ENCODE peak calls at places on chromosomes 12 and 14, in eight cellular contexts. One of them, this sample, is unnamed.

GRCh38 chr14:65745396-65746190 is 333.1 kb downstream of the FUT8 start:
- DNase-seq in keratinocyte: no peak
- DNase-seq in neuronal stem cell: no peak
- DNase-seq in GM23338: peak
- DNase-seq in H9: no peak
- DNase-seq in GM23248: no peak
- DNase-seq in fibroblast of lung: peak
- DNase-seq in hepatocyte: no peak
- DNase-seq in this sample: no peak

GRCh38 chr14:93133476-93133875 is 17.8 kb upstream of the ITPK1 start:
- DNase-seq in neuronal stem cell: no peak
- DNase-seq in GM23248: peak
- DNase-seq in GM23338: no peak
- DNase-seq in keratinocyte: no peak
- DNase-seq in fibroblast of lung: no peak
- DNase-seq in hepatocyte: peak
- DNase-seq in H9: no peak
- DNase-seq in this sample: no peak

GRCh38 chr14:95683793-95684192 is 2.4 kb upstream of the TCL1B start:
- DNase-seq in fibroblast of lung: no peak
- DNase-seq in hepatocyte: peak
- DNase-seq in H9: peak
- DNase-seq in neuronal stem cell: no peak
- DNase-seq in GM23338: peak
- DNase-seq in keratinocyte: no peak
- DNase-seq in GM23248: peak
- DNase-seq in this sample: no peak

GRCh38 chr12:131085816-131086591 is 132.3 kb downstream of the ADGRD1 start:
- DNase-seq in hepatocyte: no peak
- DNase-seq in GM23248: no peak
- DNase-seq in H9: no peak
- DNase-seq in fibroblast of lung: no peak
- DNase-seq in neuronal stem cell: no peak
- DNase-seq in GM23338: no peak
- DNase-seq in keratinocyte: no peak
- DNase-seq in this sample: no peak

GRCh38 chr12:43766291-43766690 is 7.5 kb downstream of the IRAK4 start:
- DNase-seq in H9: no peak
- DNase-seq in GM23248: peak
- DNase-seq in GM23338: no peak
- DNase-seq in hepatocyte: no peak
- DNase-seq in neuronal stem cell: no peak
- DNase-seq in keratinocyte: no peak
- DNase-seq in fibroblast of lung: peak
- DNase-seq in this sample: no peak

GRCh38 chr12:92928431-92928961 is 599 bp downstream of the EEA1 start:
- DNase-seq in H9: no peak
- DNase-seq in GM23248: peak
- DNase-seq in hepatocyte: peak
- DNase-seq in neuronal stem cell: no peak
- DNase-seq in fibroblast of lung: peak
- DNase-seq in GM23338: no peak
- DNase-seq in keratinocyte: no peak
- DNase-seq in this sample: peak

GRCh38 chr14:20799955-20800544 is 2.6 kb downstream of the RNASE1 start:
- DNase-seq in GM23248: no peak
- DNase-seq in GM23338: peak
- DNase-seq in H9: no peak
- DNase-seq in hepatocyte: peak
- DNase-seq in keratinocyte: no peak
- DNase-seq in neuronal stem cell: no peak
- DNase-seq in fibroblast of lung: no peak
- DNase-seq in this sample: peak

GRCh38 chr12:75814856-75815754 is 216.5 kb downstream of the PHLDA1 start:
- DNase-seq in GM23248: peak
- DNase-seq in GM23338: no peak
- DNase-seq in hepatocyte: peak
- DNase-seq in neuronal stem cell: no peak
- DNase-seq in fibroblast of lung: peak
- DNase-seq in keratinocyte: peak
- DNase-seq in H9: no peak
- DNase-seq in this sample: peak

GRCh38 chr12:15996254-15996653 is 85.1 kb downstream of the DERA start:
- DNase-seq in H9: peak
- DNase-seq in neuronal stem cell: no peak
- DNase-seq in GM23338: peak
- DNase-seq in hepatocyte: peak
- DNase-seq in GM23248: peak
- DNase-seq in fibroblast of lung: peak
- DNase-seq in keratinocyte: no peak
- DNase-seq in this sample: peak

GRCh38 chr12:102429755-102430154 is 50.6 kb downstream of the IGF1 start:
- DNase-seq in keratinocyte: no peak
- DNase-seq in hepatocyte: no peak
- DNase-seq in GM23248: no peak
- DNase-seq in H9: no peak
- DNase-seq in GM23338: no peak
- DNase-seq in neuronal stem cell: no peak
- DNase-seq in fibroblast of lung: no peak
- DNase-seq in this sample: no peak

GRCh38 chr12:102435827-102436436 is 44.4 kb downstream of the IGF1 start:
- DNase-seq in H9: no peak
- DNase-seq in keratinocyte: no peak
- DNase-seq in neuronal stem cell: no peak
- DNase-seq in GM23338: no peak
- DNase-seq in GM23248: no peak
- DNase-seq in hepatocyte: no peak
- DNase-seq in fibroblast of lung: no peak
- DNase-seq in this sample: no peak

GRCh38 chr12:102436867-102437266 is 43.5 kb downstream of the IGF1 start:
- DNase-seq in GM23248: no peak
- DNase-seq in hepatocyte: no peak
- DNase-seq in H9: no peak
- DNase-seq in keratinocyte: no peak
- DNase-seq in neuronal stem cell: no peak
- DNase-seq in GM23338: no peak
- DNase-seq in fibroblast of lung: no peak
- DNase-seq in this sample: peak

GRCh38 chr12:102430661-102431060 is 49.7 kb downstream of the IGF1 start:
- DNase-seq in GM23338: no peak
- DNase-seq in GM23248: peak
- DNase-seq in neuronal stem cell: no peak
- DNase-seq in hepatocyte: no peak
- DNase-seq in fibroblast of lung: peak
- DNase-seq in keratinocyte: no peak
- DNase-seq in H9: no peak
- DNase-seq in this sample: no peak

GRCh38 chr12:102433304-102433703 is 47.1 kb downstream of the IGF1 start:
- DNase-seq in GM23248: peak
- DNase-seq in GM23338: no peak
- DNase-seq in H9: no peak
- DNase-seq in hepatocyte: no peak
- DNase-seq in keratinocyte: no peak
- DNase-seq in fibroblast of lung: peak
- DNase-seq in neuronal stem cell: no peak
- DNase-seq in this sample: peak
- H2AFZ ChIP-seq in GM23248: no peak
- H2AFZ ChIP-seq in GM23338: no peak
- H2AFZ ChIP-seq in H9: no peak
- H2AFZ ChIP-seq in hepatocyte: no peak
- H2AFZ ChIP-seq in keratinocyte: no peak
- H2AFZ ChIP-seq in fibroblast of lung: peak
- H2AFZ ChIP-seq in neuronal stem cell: no peak
- H2AFZ ChIP-seq in this sample: no peak

DNA sequence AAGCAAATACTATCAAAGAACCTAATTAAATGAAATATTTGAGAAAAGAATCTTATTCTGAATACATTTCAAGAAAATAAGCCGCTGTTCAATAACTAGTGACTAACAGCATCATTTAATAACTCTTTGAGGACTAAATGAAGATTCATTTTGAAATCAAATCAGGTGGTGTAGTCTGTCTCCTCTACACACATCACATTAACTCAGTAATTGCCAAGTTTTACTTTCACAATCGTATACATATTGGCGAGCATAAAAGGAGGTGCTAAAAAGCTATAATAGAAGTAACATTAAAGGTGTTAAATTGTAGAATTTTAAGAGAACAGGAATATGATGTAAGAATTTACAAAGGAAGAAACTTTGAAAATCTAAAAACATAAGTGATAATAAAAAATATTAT is 185.1 kb downstream of the MDGA2 start:
- DNase-seq in hepatocyte: no peak
- DNase-seq in H9: no peak
- DNase-seq in keratinocyte: no peak
- DNase-seq in fibroblast of lung: no peak
- DNase-seq in neuronal stem cell: no peak
- DNase-seq in GM23248: no peak
- DNase-seq in GM23338: no peak
- DNase-seq in this sample: no peak
- H2AFZ ChIP-seq in hepatocyte: no peak
- H2AFZ ChIP-seq in H9: no peak
- H2AFZ ChIP-seq in keratinocyte: no peak
- H2AFZ ChIP-seq in fibroblast of lung: no peak
- H2AFZ ChIP-seq in neuronal stem cell: no peak
- H2AFZ ChIP-seq in GM23248: no peak
- H2AFZ ChIP-seq in GM23338: no peak
- H2AFZ ChIP-seq in this sample: no peak

GRCh38 chr14:23114669-23115491 is 4.2 kb downstream of the CEBPE start:
- DNase-seq in GM23338: no peak
- DNase-seq in GM23248: peak
- DNase-seq in neuronal stem cell: no peak
- DNase-seq in H9: no peak
- DNase-seq in fibroblast of lung: peak
- DNase-seq in keratinocyte: peak
- DNase-seq in hepatocyte: peak
- DNase-seq in this sample: peak

GRCh38 chr14:23115492-23115850 is 3.6 kb downstream of the CEBPE start:
- DNase-seq in H9: no peak
- DNase-seq in neuronal stem cell: no peak
- DNase-seq in GM23248: no peak
- DNase-seq in GM23338: no peak
- DNase-seq in fibroblast of lung: no peak
- DNase-seq in keratinocyte: no peak
- DNase-seq in hepatocyte: no peak
- DNase-seq in this sample: no peak

GRCh38 chr14:23113346-23114119 is 5.5 kb downstream of the CEBPE start:
- DNase-seq in GM23248: peak
- DNase-seq in keratinocyte: no peak
- DNase-seq in neuronal stem cell: no peak
- DNase-seq in H9: no peak
- DNase-seq in hepatocyte: no peak
- DNase-seq in GM23338: no peak
- DNase-seq in fibroblast of lung: peak
- DNase-seq in this sample: no peak

GRCh38 chr14:23112359-23113178 is 6.5 kb downstream of the CEBPE start:
- DNase-seq in GM23338: no peak
- DNase-seq in fibroblast of lung: no peak
- DNase-seq in hepatocyte: no peak
- DNase-seq in keratinocyte: no peak
- DNase-seq in GM23248: peak
- DNase-seq in neuronal stem cell: no peak
- DNase-seq in H9: no peak
- DNase-seq in this sample: no peak

DNA sequence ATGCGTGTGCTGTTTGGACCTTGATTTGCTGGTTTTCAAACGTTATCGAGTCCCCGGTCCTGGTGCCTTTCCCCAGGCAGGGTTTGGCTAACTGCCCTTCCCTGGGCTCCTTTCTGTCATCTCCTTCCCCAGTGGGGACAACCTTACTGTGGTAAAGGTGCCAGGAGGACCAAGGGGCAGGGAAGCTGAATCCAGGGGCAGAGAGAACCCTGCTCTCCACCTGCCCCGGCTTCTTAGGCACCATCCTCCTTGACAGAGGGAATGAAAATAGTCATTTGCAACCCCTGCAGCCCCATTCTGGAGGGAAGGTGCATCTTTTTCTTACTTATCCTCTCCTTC is 5.0 kb downstream of the CEBPE start:
- DNase-seq in GM23338: no peak
- DNase-seq in fibroblast of lung: no peak
- DNase-seq in H9: no peak
- DNase-seq in hepatocyte: no peak
- DNase-seq in GM23248: no peak
- DNase-seq in neuronal stem cell: no peak
- DNase-seq in keratinocyte: no peak
- DNase-seq in this sample: no peak
- H2AFZ ChIP-seq in GM23338: peak
- H2AFZ ChIP-seq in fibroblast of lung: peak
- H2AFZ ChIP-seq in H9: no peak
- H2AFZ ChIP-seq in hepatocyte: no peak
- H2AFZ ChIP-seq in GM23248: peak
- H2AFZ ChIP-seq in neuronal stem cell: peak
- H2AFZ ChIP-seq in keratinocyte: no peak
- H2AFZ ChIP-seq in this sample: no peak

GRCh38 chr12:127548123-127548553 is 718.8 kb upstream of the TMEM132C start:
- DNase-seq in GM23248: peak
- DNase-seq in GM23338: peak
- DNase-seq in fibroblast of lung: peak
- DNase-seq in hepatocyte: no peak
- DNase-seq in keratinocyte: no peak
- DNase-seq in H9: no peak
- DNase-seq in neuronal stem cell: no peak
- DNase-seq in this sample: no peak
- H2AFZ ChIP-seq in GM23248: no peak
- H2AFZ ChIP-seq in GM23338: peak
- H2AFZ ChIP-seq in fibroblast of lung: no peak
- H2AFZ ChIP-seq in hepatocyte: no peak
- H2AFZ ChIP-seq in keratinocyte: no peak
- H2AFZ ChIP-seq in H9: no peak
- H2AFZ ChIP-seq in neuronal stem cell: no peak
- H2AFZ ChIP-seq in this sample: no peak